ENCODE peak calls at places on chromosomes 6 and 20, in four cellular contexts. U is AG04449, A is transverse colon, Z is gastrocnemius medialis. K is an unnamed sample.

GRCh38 chr20:36777152-36777551 is 3.6 kb upstream of the DSN1 start:
- DNase-seq in A (no peak), Z (no peak), U (no peak), K (no peak)

GRCh38 chr6:69866351-69867074 is at the start of gene COL19A1:
- DNase-seq in U (no peak), A (peak), Z (no peak), K (peak)

GRCh38 chr20:19806806-19807691 is 49.0 kb downstream of the RIN2 start:
- DNase-seq in A (no peak), U (no peak), Z (no peak), K (no peak)

GRCh38 chr20:62052336-62052841 is 13.3 kb downstream of the TAF4 start:
- DNase-seq in A (no peak), Z (no peak), U (no peak), K (no peak)

GRCh38 chr6:33861722-33862121 is 57.9 kb upstream of the MLN start:
- DNase-seq in Z (no peak), U (no peak), A (no peak), K (no peak)

GRCh38 chr6:23302499-23302898 is 733.1 kb downstream of the HDGFL1 start:
- DNase-seq in U (no peak), A (no peak), Z (no peak), K (no peak)

GRCh38 chr20:50413088-50413500 is 97.1 kb upstream of the PTPN1 start:
- DNase-seq in U (no peak), Z (no peak), A (no peak), K (no peak)

GRCh38 chr6:32113386-32114352 is 4.5 kb upstream of the TNXB start:
- DNase-seq in A (peak), Z (peak), U (peak), K (no peak)

GRCh38 chr20:33601016-33601415 is 61.1 kb upstream of the C20orf144 start:
- DNase-seq in U (no peak), A (no peak), Z (no peak), K (no peak)

GRCh38 chr6:23964865-23965264 is 161.2 kb upstream of the NRSN1 start:
- DNase-seq in A (no peak), Z (no peak), U (no peak), K (no peak)

GRCh38 chr6:32833599-32834155 is 4.9 kb downstream of the TAP2 start:
- DNase-seq in Z (no peak), A (no peak), U (no peak), K (no peak)

GRCh38 chr20:59328071-59328470 is 27.7 kb downstream of the EDN3 start:
- DNase-seq in A (no peak), U (no peak), Z (no peak), K (no peak)

GRCh38 chr20:31820228-31820627 is 1.1 kb downstream of the MYLK2 start:
- DNase-seq in Z (no peak), A (no peak), U (no peak), K (no peak)

DNA sequence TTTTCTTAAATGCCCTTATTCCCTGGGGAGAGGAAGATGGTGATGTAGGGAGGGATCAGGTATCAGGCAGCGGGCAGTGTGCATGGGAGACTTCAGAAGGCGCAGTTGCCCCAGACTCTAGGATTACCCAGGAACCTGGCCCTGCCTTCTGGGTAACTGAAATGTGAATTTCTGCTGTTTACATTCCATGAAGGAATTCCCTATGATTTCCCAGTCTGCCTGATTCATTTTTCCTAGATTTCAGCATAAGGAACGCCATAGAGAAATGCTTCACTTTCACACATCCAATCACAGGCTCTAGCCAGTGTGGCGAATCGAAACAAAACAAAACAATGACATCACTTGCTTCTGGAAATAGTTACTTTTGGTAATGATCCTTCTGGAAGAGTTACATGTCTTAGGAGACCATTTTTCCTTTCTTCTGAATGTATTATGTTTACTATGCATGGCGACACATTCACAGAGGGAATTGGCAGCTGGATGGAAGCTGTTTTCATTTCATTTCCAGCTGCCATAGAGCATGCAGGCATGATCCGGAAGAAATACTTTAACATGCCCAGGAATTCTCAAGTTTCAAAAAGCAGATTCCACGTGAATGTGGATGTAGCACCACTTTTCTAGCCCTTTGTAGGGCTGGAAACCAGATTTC is 33.3 kb downstream of the LRP11 start:
- DNase-seq in A (no peak), U (no peak), Z (no peak), K (no peak)
- H3K4me3 ChIP-seq in A (no peak), U (peak), Z (no peak), K (no peak)

GRCh38 chr6:158058156-158058723 is 76.6 kb downstream of the SYNJ2 start:
- DNase-seq in Z (no peak), U (no peak), A (no peak), K (no peak)

GRCh38 chr6:158061361-158061708 is 79.7 kb downstream of the SYNJ2 start:
- DNase-seq in Z (no peak), U (no peak), A (no peak), K (no peak)

GRCh38 chr6:158059108-158059507 is 77.4 kb downstream of the SYNJ2 start:
- DNase-seq in U (no peak), A (no peak), Z (no peak), K (no peak)

GRCh38 chr6:158061709-158062461 is 80.2 kb downstream of the SYNJ2 start:
- DNase-seq in Z (no peak), A (no peak), U (no peak), K (no peak)

GRCh38 chr6:158060447-158061360 is 79.0 kb downstream of the SYNJ2 start:
- DNase-seq in U (peak), A (peak), Z (peak), K (no peak)
- H3K4me3 ChIP-seq in U (no peak), A (no peak), Z (no peak), K (no peak)

GRCh38 chr6:145906144-145906543 is 58.0 kb downstream of the SHPRH start:
- DNase-seq in A (no peak), U (no peak), Z (no peak), K (no peak)
- H3K4me3 ChIP-seq in A (no peak), U (no peak), Z (no peak), K (no peak)

GRCh38 chr20:49216991-49217578 is 2.1 kb upstream of the DDX27 start:
- DNase-seq in U (peak), A (peak), Z (peak), K (peak)
- H3K4me3 ChIP-seq in U (peak), A (no peak), Z (peak), K (no peak)

GRCh38 chr20:39032997-39033396 is 70.9 kb downstream of the DHX35 start:
- DNase-seq in A (no peak), U (no peak), Z (no peak), K (no peak)

GRCh38 chr20:39038047-39038446 is 75.9 kb downstream of the DHX35 start:
- DNase-seq in A (no peak), U (no peak), Z (no peak), K (no peak)

GRCh38 chr20:39038495-39038894 is 76.4 kb downstream of the DHX35 start:
- DNase-seq in Z (no peak), U (no peak), A (no peak), K (no peak)

GRCh38 chr20:39036851-39037250 is 74.7 kb downstream of the DHX35 start:
- DNase-seq in A (no peak), U (no peak), Z (no peak), K (no peak)

DNA sequence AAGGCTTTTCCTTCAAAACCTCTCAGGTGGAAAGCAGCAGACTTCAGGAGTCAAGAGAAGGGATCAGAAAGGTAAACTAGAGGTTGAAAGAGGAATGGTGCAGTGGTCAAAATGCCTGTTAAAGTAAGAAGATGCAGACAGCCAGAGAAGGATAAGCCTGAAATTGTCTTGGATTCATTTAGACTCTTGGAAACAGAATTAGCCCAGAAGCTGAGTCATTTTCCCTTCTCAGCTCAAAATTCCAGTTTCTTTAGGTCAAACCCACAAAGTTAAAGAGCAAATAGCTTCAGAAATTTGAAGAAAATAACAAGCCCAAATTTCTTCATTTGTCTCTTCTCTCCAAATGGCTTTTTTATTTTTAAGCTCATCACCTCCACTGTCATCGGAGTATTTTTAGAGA is 73.9 kb downstream of the DHX35 start:
- DNase-seq in Z (no peak), A (no peak), U (peak), K (no peak)
- H3K4me3 ChIP-seq in Z (no peak), A (no peak), U (no peak), K (no peak)

DNA sequence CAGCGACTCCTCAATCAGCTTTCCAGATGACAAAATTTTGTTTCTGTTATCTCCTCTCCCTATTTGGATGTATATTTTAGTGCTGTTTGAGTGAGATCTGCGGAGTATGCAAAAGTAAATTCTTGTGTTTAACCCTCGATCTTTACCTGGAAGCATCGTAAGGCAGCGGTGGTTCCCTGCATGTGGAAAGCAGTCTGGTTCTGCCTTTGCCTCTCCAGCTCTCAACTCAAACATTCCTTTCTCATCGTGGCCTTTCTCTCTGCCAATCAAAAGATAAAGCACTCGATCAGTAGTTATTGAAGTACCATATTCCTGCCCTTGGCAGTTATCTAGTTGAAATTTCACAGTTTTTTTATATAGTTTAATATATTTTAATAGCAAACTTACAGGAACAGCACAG is 44.0 kb upstream of the BTN3A2 start:
- DNase-seq in A (no peak), Z (no peak), U (no peak), K (no peak)
- H3K4me3 ChIP-seq in A (no peak), Z (no peak), U (peak), K (peak)

GRCh38 chr6:42046491-42047219 is 3.7 kb upstream of the TAF8 start:
- DNase-seq in A (no peak), Z (no peak), U (no peak), K (no peak)
- H3K4me3 ChIP-seq in A (peak), Z (peak), U (no peak), K (no peak)

DNA sequence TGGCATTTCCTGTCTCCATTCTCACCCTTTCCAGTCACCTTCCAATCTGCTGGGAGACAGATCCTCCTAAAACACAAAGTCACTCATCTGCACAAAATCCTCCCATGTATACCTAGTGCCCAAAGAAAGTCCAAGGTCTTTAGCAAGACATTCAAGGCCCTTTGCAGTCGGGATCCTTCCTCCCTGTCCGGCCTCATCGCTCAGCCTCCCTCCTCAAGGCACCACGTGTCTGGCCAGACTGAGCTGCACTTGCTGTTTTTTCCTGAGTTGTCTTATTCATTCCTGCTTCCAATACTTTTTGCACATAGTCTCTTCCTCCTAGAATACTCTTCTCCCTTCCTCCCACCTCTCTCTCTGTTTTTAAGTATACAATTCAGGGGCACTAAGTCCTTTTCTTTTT is 1.4 kb downstream of the TRIM15 start:
- DNase-seq in A (no peak), Z (no peak), U (no peak), K (no peak)
- H3K4me3 ChIP-seq in A (peak), Z (no peak), U (no peak), K (no peak)

DNA sequence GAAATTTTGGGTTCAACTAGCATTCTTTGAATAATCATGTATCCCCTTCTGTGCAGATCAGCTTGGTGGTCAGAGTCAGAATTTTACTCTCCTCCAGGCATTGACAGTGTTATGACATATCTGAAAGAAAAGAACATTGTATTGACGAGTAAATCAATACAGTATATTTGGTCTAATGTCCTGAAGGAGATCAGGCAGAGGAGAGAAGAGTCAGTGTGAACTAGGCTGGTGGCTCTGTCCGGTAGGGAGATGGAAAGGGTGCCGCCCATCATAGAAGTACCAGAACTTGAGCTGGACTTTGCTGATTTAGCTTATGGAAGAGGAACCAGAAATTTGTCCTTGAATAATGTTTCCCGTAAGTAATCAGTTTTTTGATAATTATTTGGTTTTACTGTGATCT is at the start of gene CALHM6:
- DNase-seq in A (no peak), U (no peak), Z (no peak), K (no peak)
- H3K4me3 ChIP-seq in A (peak), U (peak), Z (peak), K (peak)

DNA sequence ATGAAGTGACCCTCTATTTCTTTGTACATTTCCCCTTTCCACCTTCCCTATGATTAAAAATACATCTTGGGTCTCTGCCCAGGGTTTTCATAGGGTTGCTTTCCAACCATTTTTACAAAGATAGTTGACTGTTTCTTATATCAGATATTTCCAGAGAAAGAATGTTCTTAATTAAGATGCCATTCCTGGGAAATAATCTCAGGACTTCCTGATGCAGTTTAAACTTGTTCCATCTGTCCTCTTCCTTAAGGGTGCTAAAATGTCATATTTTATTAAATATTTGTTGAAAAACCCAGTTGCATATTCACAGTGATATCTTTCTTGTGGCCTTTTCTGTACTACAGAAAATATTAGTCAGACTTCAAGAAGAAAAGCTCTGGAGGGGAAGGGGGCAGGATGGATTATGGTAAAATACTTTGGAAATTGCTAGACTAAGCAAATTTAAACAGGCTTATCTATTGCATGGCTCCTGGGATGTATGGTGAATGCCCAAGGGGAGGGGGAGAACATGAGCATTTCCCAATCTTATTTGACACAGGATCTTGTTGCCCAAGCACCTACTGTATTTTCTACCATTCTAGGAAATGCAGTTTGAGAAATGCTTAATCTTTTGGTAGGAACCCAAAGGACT is 86.3 kb upstream of the LAMP5 start:
- DNase-seq in A (no peak), U (no peak), Z (no peak), K (no peak)
- H3K4me3 ChIP-seq in A (no peak), U (no peak), Z (no peak), K (no peak)